ENCODE peak calls at places on chromosomes 13 and 19, in four cellular contexts. One of them, this sample, is unnamed.

GRCh38 chr13:102805680-102806079 is 6.8 kb downstream of the BIVM start:
- DNase-seq in GM12878: no peak
- DNase-seq in SK-N-SH: no peak
- DNase-seq in HepG2: no peak
- DNase-seq in this sample: no peak

GRCh38 chr19:28242317-28242927 is 970.5 kb downstream of the UQCRFS1 start:
- DNase-seq in GM12878: no peak
- DNase-seq in SK-N-SH: peak
- DNase-seq in HepG2: no peak
- DNase-seq in this sample: peak

GRCh38 chr13:28411859-28412353 is 83.0 kb downstream of the FLT1 start:
- DNase-seq in GM12878: no peak
- DNase-seq in SK-N-SH: peak
- DNase-seq in HepG2: no peak
- DNase-seq in this sample: no peak

GRCh38 chr13:62643799-62644484 is 1228.3 kb upstream of the PCDH20 start:
- DNase-seq in HepG2: no peak
- DNase-seq in GM12878: peak
- DNase-seq in SK-N-SH: no peak
- DNase-seq in this sample: no peak

GRCh38 chr19:4583961-4584669 is 24.6 kb upstream of the SEMA6B start:
- DNase-seq in GM12878: no peak
- DNase-seq in SK-N-SH: peak
- DNase-seq in HepG2: peak
- DNase-seq in this sample: peak

GRCh38 chr13:37202264-37202663 is 96.8 kb upstream of the CSNK1A1L start:
- DNase-seq in HepG2: no peak
- DNase-seq in GM12878: no peak
- DNase-seq in SK-N-SH: no peak
- DNase-seq in this sample: no peak

GRCh38 chr19:41327499-41328156 is 17.7 kb downstream of the CCDC97 start:
- DNase-seq in HepG2: no peak
- DNase-seq in GM12878: no peak
- DNase-seq in SK-N-SH: peak
- DNase-seq in this sample: peak

GRCh38 chr19:47026156-47026555 is 6.5 kb downstream of the NPAS1 start:
- DNase-seq in HepG2: no peak
- DNase-seq in SK-N-SH: no peak
- DNase-seq in GM12878: no peak
- DNase-seq in this sample: no peak

GRCh38 chr19:31344403-31344802 is 4.8 kb downstream of the TSHZ3 start:
- DNase-seq in GM12878: no peak
- DNase-seq in SK-N-SH: peak
- DNase-seq in HepG2: no peak
- DNase-seq in this sample: no peak

GRCh38 chr13:49995535-49996165 is 1.2 kb upstream of the TRIM13 start:
- DNase-seq in GM12878: peak
- DNase-seq in SK-N-SH: peak
- DNase-seq in HepG2: no peak
- DNase-seq in this sample: no peak

GRCh38 chr13:45714170-45714569 is 12.1 kb downstream of the CBY2 start:
- DNase-seq in HepG2: no peak
- DNase-seq in SK-N-SH: no peak
- DNase-seq in GM12878: no peak
- DNase-seq in this sample: no peak

GRCh38 chr19:30001794-30002193 is 59.8 kb downstream of the URI1 start:
- DNase-seq in SK-N-SH: no peak
- DNase-seq in HepG2: peak
- DNase-seq in GM12878: no peak
- DNase-seq in this sample: no peak

GRCh38 chr13:46267166-46267565 is 55.4 kb downstream of the LRRC63 start:
- DNase-seq in SK-N-SH: no peak
- DNase-seq in GM12878: no peak
- DNase-seq in HepG2: no peak
- DNase-seq in this sample: no peak

GRCh38 chr13:40517486-40518311 is 148.7 kb downstream of the FOXO1 start:
- DNase-seq in GM12878: peak
- DNase-seq in SK-N-SH: no peak
- DNase-seq in HepG2: no peak
- DNase-seq in this sample: no peak

GRCh38 chr13:70817571-70817970 is 709.3 kb upstream of the KLHL1 start:
- DNase-seq in SK-N-SH: no peak
- DNase-seq in HepG2: no peak
- DNase-seq in GM12878: no peak
- DNase-seq in this sample: no peak

GRCh38 chr19:55487884-55488687 is at the start of gene SSC5D:
- DNase-seq in SK-N-SH: peak
- DNase-seq in HepG2: no peak
- DNase-seq in GM12878: no peak
- DNase-seq in this sample: peak

GRCh38 chr13:40251343-40252032 is 415.0 kb downstream of the FOXO1 start:
- DNase-seq in HepG2: no peak
- DNase-seq in SK-N-SH: no peak
- DNase-seq in GM12878: no peak
- DNase-seq in this sample: no peak

GRCh38 chr13:42274386-42275097 is 2.6 kb downstream of the AKAP11 start:
- DNase-seq in HepG2: no peak
- DNase-seq in SK-N-SH: no peak
- DNase-seq in GM12878: no peak
- DNase-seq in this sample: no peak

GRCh38 chr13:42275506-42275905 is 3.6 kb downstream of the AKAP11 start:
- DNase-seq in HepG2: no peak
- DNase-seq in SK-N-SH: no peak
- DNase-seq in GM12878: no peak
- DNase-seq in this sample: no peak

GRCh38 chr13:42276683-42277082 is 4.7 kb downstream of the AKAP11 start:
- DNase-seq in HepG2: no peak
- DNase-seq in GM12878: no peak
- DNase-seq in SK-N-SH: no peak
- DNase-seq in this sample: no peak

GRCh38 chr13:42272776-42273175 is 824 bp downstream of the AKAP11 start:
- DNase-seq in SK-N-SH: no peak
- DNase-seq in HepG2: no peak
- DNase-seq in GM12878: no peak
- DNase-seq in this sample: no peak

GRCh38 chr13:42275098-42275471 is 3.1 kb downstream of the AKAP11 start:
- DNase-seq in HepG2: no peak
- DNase-seq in SK-N-SH: no peak
- DNase-seq in GM12878: peak
- DNase-seq in this sample: no peak
- TF ChIP-seq NFIC in HepG2: no peak
- TF ChIP-seq NFIC in SK-N-SH: no peak
- TF ChIP-seq NFIC in GM12878: peak
- TF ChIP-seq NFIC in this sample: no peak

GRCh38 chr13:113761136-113761535 is 2.1 kb downstream of the TMEM255B start:
- DNase-seq in HepG2: no peak
- DNase-seq in SK-N-SH: no peak
- DNase-seq in GM12878: no peak
- DNase-seq in this sample: no peak

GRCh38 chr13:113762538-113762937 is 3.5 kb downstream of the TMEM255B start:
- DNase-seq in GM12878: no peak
- DNase-seq in SK-N-SH: no peak
- DNase-seq in HepG2: no peak
- DNase-seq in this sample: no peak

GRCh38 chr13:113763254-113763653 is 4.2 kb downstream of the TMEM255B start:
- DNase-seq in GM12878: no peak
- DNase-seq in HepG2: no peak
- DNase-seq in SK-N-SH: no peak
- DNase-seq in this sample: no peak

GRCh38 chr13:113763961-113764792 is 5.2 kb downstream of the TMEM255B start:
- DNase-seq in SK-N-SH: no peak
- DNase-seq in GM12878: no peak
- DNase-seq in HepG2: no peak
- DNase-seq in this sample: no peak

GRCh38 chr13:113762075-113762474 is 3.0 kb downstream of the TMEM255B start:
- DNase-seq in GM12878: no peak
- DNase-seq in SK-N-SH: no peak
- DNase-seq in HepG2: no peak
- DNase-seq in this sample: no peak
- TF ChIP-seq FOXM1 in GM12878: no peak
- TF ChIP-seq FOXM1 in SK-N-SH: no peak
- TF ChIP-seq FOXM1 in HepG2: no peak
- TF ChIP-seq FOXM1 in this sample: no peak

GRCh38 chr13:78602561-78603239 is 652 bp downstream of the POU4F1 start:
- DNase-seq in GM12878: no peak
- DNase-seq in SK-N-SH: no peak
- DNase-seq in HepG2: no peak
- DNase-seq in this sample: peak
- TF ChIP-seq NFIC in GM12878: no peak
- TF ChIP-seq NFIC in SK-N-SH: no peak
- TF ChIP-seq NFIC in HepG2: no peak
- TF ChIP-seq NFIC in this sample: no peak

GRCh38 chr19:6233827-6234511 is 45.8 kb downstream of the MLLT1 start:
- DNase-seq in HepG2: no peak
- DNase-seq in GM12878: no peak
- DNase-seq in SK-N-SH: peak
- DNase-seq in this sample: peak
- TF ChIP-seq FOXM1 in HepG2: no peak
- TF ChIP-seq FOXM1 in GM12878: no peak
- TF ChIP-seq FOXM1 in SK-N-SH: no peak
- TF ChIP-seq FOXM1 in this sample: no peak

GRCh38 chr13:100403675-100404074 is 184.9 kb downstream of the GGACT start:
- DNase-seq in HepG2: no peak
- DNase-seq in GM12878: no peak
- DNase-seq in SK-N-SH: no peak
- DNase-seq in this sample: no peak

GRCh38 chr13:100409132-100409531 is 179.5 kb downstream of the GGACT start:
- DNase-seq in GM12878: no peak
- DNase-seq in SK-N-SH: no peak
- DNase-seq in HepG2: no peak
- DNase-seq in this sample: no peak
- TF ChIP-seq NFIC in GM12878: no peak
- TF ChIP-seq NFIC in SK-N-SH: no peak
- TF ChIP-seq NFIC in HepG2: no peak
- TF ChIP-seq NFIC in this sample: no peak

DNA sequence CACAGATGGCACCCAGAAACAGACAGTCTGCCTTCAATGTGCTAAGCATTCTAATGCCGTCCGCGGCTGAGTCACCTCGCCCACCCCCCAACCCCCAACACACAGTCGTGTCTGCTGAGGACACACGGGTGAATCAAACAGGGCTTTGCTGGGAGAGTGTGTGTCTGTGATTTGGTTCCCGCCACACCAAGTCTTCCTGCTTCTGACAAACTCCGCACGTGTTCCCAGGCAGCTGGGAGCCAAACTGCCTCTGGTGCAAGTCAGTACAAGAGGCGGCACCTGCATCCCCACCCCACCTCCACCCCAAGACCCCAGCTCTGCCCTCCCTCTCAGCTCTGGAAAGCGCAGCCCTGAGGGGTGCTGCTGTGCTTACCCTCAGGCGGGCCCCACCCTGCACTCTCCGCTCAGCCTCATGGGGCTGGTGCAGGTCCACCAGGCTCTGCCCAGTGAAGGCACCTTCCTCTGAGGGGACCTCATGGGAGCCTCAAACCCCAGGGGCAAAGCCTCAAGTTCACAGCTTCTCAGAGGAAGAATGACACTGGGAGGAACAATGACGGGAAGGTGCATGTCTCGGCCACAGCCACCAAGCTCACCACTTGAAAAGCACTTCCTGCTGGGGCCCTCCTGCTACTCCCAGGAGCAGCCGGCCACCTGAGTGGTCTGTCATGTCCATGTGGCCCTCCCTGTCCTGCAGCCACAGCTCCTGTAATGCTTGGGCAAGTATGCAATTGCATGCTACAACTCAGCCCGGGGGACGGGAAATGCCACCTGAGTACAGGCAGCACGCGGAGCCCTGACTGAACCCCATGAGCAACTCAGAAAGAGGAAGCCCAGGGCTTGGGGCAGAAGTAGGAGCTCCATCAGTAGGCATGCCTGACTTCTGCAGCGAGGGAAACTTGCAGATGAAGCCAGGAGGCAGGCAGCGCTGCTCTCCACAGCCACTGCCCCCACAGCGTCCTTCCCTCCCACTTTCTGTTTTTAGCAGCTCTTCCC is 15.1 kb upstream of the SLC35E1 start:
- DNase-seq in GM12878: peak
- DNase-seq in HepG2: no peak
- DNase-seq in SK-N-SH: no peak
- DNase-seq in this sample: no peak
- TF ChIP-seq FOXM1 in GM12878: no peak
- TF ChIP-seq FOXM1 in HepG2: no peak
- TF ChIP-seq FOXM1 in SK-N-SH: no peak
- TF ChIP-seq FOXM1 in this sample: no peak

GRCh38 chr13:47279956-47280355 is 383.1 kb upstream of the HTR2A start:
- DNase-seq in GM12878: no peak
- DNase-seq in SK-N-SH: no peak
- DNase-seq in HepG2: no peak
- DNase-seq in this sample: no peak

GRCh38 chr13:47281981-47282380 is 385.1 kb upstream of the HTR2A start:
- DNase-seq in GM12878: no peak
- DNase-seq in HepG2: no peak
- DNase-seq in SK-N-SH: no peak
- DNase-seq in this sample: no peak

DNA sequence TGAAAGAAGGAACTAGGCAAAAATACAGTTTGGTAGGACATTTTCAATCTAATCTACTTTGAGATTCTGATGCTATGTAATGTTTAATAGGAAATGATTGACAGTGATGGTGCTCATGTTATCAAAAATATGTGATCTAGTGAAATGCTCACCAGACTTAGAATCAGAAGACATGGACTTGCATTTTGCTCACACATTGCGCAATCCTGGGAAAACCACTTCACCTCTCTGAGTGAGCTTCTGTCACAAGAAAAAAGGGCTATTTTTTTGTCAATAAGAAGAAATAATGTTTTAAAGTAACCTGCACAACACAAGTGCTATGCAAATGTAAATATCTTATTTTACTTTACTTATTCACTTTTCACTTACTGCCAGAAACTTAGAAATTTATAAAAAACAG is 380.9 kb upstream of the HTR2A start:
- DNase-seq in HepG2: no peak
- DNase-seq in GM12878: no peak
- DNase-seq in SK-N-SH: no peak
- DNase-seq in this sample: no peak
- TF ChIP-seq NFIC in HepG2: no peak
- TF ChIP-seq NFIC in GM12878: no peak
- TF ChIP-seq NFIC in SK-N-SH: no peak
- TF ChIP-seq NFIC in this sample: no peak

This sample was measured in K562.